ENCODE peak calls at places on chromosomes 5 and 9, in four cellular contexts. G is GM18507; B is brain microvascular endothelial cell; M is stimulated activated CD4-positive, alpha-beta T cell treated with anti-CD3 and anti-CD28 coated beads, Interleukin-1b, Interleukin-23, amount 100 ng/mL, for 1 hour. Y is an unnamed sample.

GRCh38 chr9:36037580-36038169 is 962 bp downstream of the RECK start:
- DNase-seq in B (no peak), M (no peak), G (no peak), Y (no peak)

GRCh38 chr5:2376486-2376885 is 375.0 kb downstream of the IRX2 start:
- DNase-seq in G (no peak), M (no peak), B (no peak), Y (no peak)

GRCh38 chr5:174327896-174328295 is 282.4 kb downstream of the NSG2 start:
- DNase-seq in B (no peak), G (no peak), M (no peak), Y (no peak)

GRCh38 chr5:122500245-122501086 is 188.4 kb downstream of the SNCAIP start:
- DNase-seq in M (no peak), G (no peak), B (peak), Y (no peak)

GRCh38 chr9:14313378-14313940 is 482 bp downstream of the NFIB start:
- DNase-seq in B (peak), G (no peak), M (no peak), Y (no peak)

GRCh38 chr9:113738898-113739604 is 137.1 kb upstream of the ZNF618 start:
- DNase-seq in B (no peak), M (no peak), G (no peak), Y (no peak)

GRCh38 chr5:10593531-10594181 is 29.8 kb downstream of the ANKRD33B start:
- DNase-seq in M (no peak), G (no peak), B (no peak), Y (no peak)

GRCh38 chr5:139342423-139342723 is 719 bp downstream of the PAIP2 start:
- DNase-seq in B (no peak), M (no peak), G (peak), Y (no peak)

GRCh38 chr9:97802276-97802675 is 50.8 kb upstream of the FOXE1 start:
- DNase-seq in G (no peak), M (no peak), B (peak), Y (no peak)

GRCh38 chr5:8316608-8317007 is 447.7 kb downstream of the MTRR start:
- DNase-seq in G (no peak), B (no peak), M (no peak), Y (no peak)

GRCh38 chr9:72333758-72334157 is 31.2 kb downstream of the ZFAND5 start:
- DNase-seq in G (no peak), M (no peak), B (no peak), Y (no peak)

GRCh38 chr9:83327750-83328622 is 210.2 kb downstream of the FRMD3 start:
- DNase-seq in M (no peak), B (no peak), G (no peak), Y (no peak)

GRCh38 chr5:86885489-86886225 is 267.9 kb downstream of the COX7C start:
- DNase-seq in B (no peak), G (no peak), M (no peak), Y (no peak)

GRCh38 chr9:128916204-128916603 is 4.6 kb upstream of the PHYHD1 start:
- DNase-seq in M (no peak), G (no peak), B (no peak), Y (no peak)

GRCh38 chr5:44794371-44794770 is 14.4 kb upstream of the MRPS30 start:
- DNase-seq in M (no peak), B (no peak), G (no peak), Y (no peak)

GRCh38 chr9:7828344-7828743 is 28.8 kb upstream of the DMAC1 start:
- DNase-seq in G (no peak), B (no peak), M (no peak), Y (no peak)

GRCh38 chr5:96963267-96963666 is 27.4 kb downstream of the LNPEP start:
- DNase-seq in G (no peak), B (peak), M (no peak), Y (no peak)

GRCh38 chr9:91546574-91546973 is 122.9 kb upstream of the NFIL3 start:
- DNase-seq in B (peak), G (no peak), M (no peak), Y (no peak)

GRCh38 chr9:125380406-125380805 is 118.8 kb downstream of the GAPVD1 start:
- DNase-seq in B (peak), M (no peak), G (no peak), Y (no peak)

GRCh38 chr9:110443146-110443877 is 105.6 kb upstream of the TXNDC8 start:
- DNase-seq in M (no peak), B (peak), G (no peak), Y (no peak)

GRCh38 chr5:143713331-143714032 is 98.5 kb upstream of the HMHB1 start:
- DNase-seq in G (no peak), M (no peak), B (no peak), Y (no peak)

GRCh38 chr9:33443047-33443446 is 4.3 kb downstream of the AQP3 start:
- DNase-seq in B (no peak), G (no peak), M (no peak), Y (no peak)

GRCh38 chr5:156201793-156202388 is 125.1 kb upstream of the SGCD start:
- DNase-seq in G (no peak), B (no peak), M (no peak), Y (no peak)

GRCh38 chr9:133516256-133516960 is 8.4 kb downstream of the MYMK start:
- DNase-seq in G (no peak), B (no peak), M (no peak), Y (no peak)

GRCh38 chr9:114172981-114173833 is 17.9 kb downstream of the COL27A1 start:
- DNase-seq in G (no peak), B (no peak), M (no peak), Y (no peak)

GRCh38 chr5:171428849-171429542 is 9.5 kb downstream of the FGF18 start:
- DNase-seq in M (no peak), G (no peak), B (no peak), Y (no peak)

Y was measured in stimulated activated CD8-positive, alpha-beta memory T cell treated with anti-CD3 and anti-CD28 coated beads, Interleukin-4, amount 100 ng/mL, for 1 hour.